ENCODE peak calls at places on chromosomes 6 and 20, in six cellular contexts. D is IMR-90, S is HepG2, Z is A549, Y is GM12878, T is K562. C is an unnamed sample.

GRCh38 chr20:45279992-45280391 is 25.6 kb upstream of the SLPI start:
- DNase-seq in S (no peak), T (no peak), Z (no peak), Y (no peak), D (no peak), C (no peak)

GRCh38 chr6:87807423-87807978 is 105.5 kb upstream of the AKIRIN2 start:
- DNase-seq in T (no peak), Y (no peak), D (no peak), Z (no peak), S (no peak), C (no peak)

GRCh38 chr20:1664911-1665310 is 7.3 kb upstream of the SIRPG start:
- DNase-seq in D (no peak), Z (no peak), Y (peak; percentile 19), T (no peak), S (no peak), C (no peak)

GRCh38 chr6:86856937-86857563 is 80.3 kb upstream of the HTR1E start:
- DNase-seq in S (peak; percentile 33), Y (no peak), D (peak; percentile 28), T (peak; percentile 39), Z (peak; percentile 25), C (peak; percentile 7)

GRCh38 chr6:27238010-27238983 is 9.2 kb upstream of the PRSS16 start:
- DNase-seq in S (no peak), Y (no peak), T (no peak), Z (peak; percentile 50), D (no peak), C (no peak)

GRCh38 chr20:58237318-58238182 is 9.1 kb upstream of the ANKRD60 start:
- DNase-seq in D (peak; percentile 82), S (no peak), Y (no peak), Z (no peak), T (no peak), C (no peak)

GRCh38 chr20:1462001-1462400 is 4.6 kb downstream of the NSFL1C start:
- DNase-seq in Y (no peak), T (no peak), Z (no peak), S (no peak), D (no peak), C (no peak)

GRCh38 chr20:198225-198624 is 8.7 kb upstream of the DEFB128 start:
- DNase-seq in S (no peak), D (no peak), Y (no peak), Z (no peak), T (no peak), C (no peak)

GRCh38 chr20:37528442-37529213 is 952 bp upstream of the BLCAP start:
- DNase-seq in D (no peak), Z (no peak), Y (no peak), T (no peak), S (no peak), C (no peak)

GRCh38 chr6:143949535-143949934 is 58.5 kb downstream of the PLAGL1 start:
- DNase-seq in D (no peak), S (no peak), Z (no peak), Y (no peak), T (no peak), C (no peak)

GRCh38 chr6:119256978-119257462 is 92.5 kb downstream of the MAN1A1 start:
- DNase-seq in D (no peak), S (no peak), Z (no peak), T (peak; percentile 24), Y (no peak), C (no peak)

GRCh38 chr20:47126374-47126705 is 230.2 kb downstream of the ZMYND8 start:
- DNase-seq in D (no peak), Y (no peak), S (no peak), Z (no peak), T (no peak), C (no peak)

GRCh38 chr20:20665933-20666332 is 46.5 kb downstream of the RALGAPA2 start:
- DNase-seq in S (no peak), Z (no peak), T (no peak), D (no peak), Y (no peak), C (no peak)

GRCh38 chr20:21100590-21101452 is 5.3 kb downstream of the LINC00237 start:
- DNase-seq in S (no peak), T (no peak), D (peak; percentile 2), Z (no peak), Y (no peak), C (peak; percentile 25)

GRCh38 chr20:41276317-41276751 is 41.2 kb downstream of the ZHX3 start:
- DNase-seq in Z (no peak), Y (no peak), S (no peak), T (no peak), D (no peak), C (no peak)

GRCh38 chr6:78810146-78810545 is 57.2 kb upstream of the IRAK1BP1 start:
- DNase-seq in Z (peak; percentile 23), S (peak; percentile 21), Y (no peak), T (no peak), D (peak; percentile 50), C (peak; percentile 34)

GRCh38 chr6:17081860-17082508 is 19.9 kb upstream of the STMND1 start:
- DNase-seq in Y (no peak), D (no peak), S (no peak), Z (no peak), T (no peak), C (no peak)

GRCh38 chr6:155850408-155850841 is 394.8 kb upstream of the NOX3 start:
- DNase-seq in Y (no peak), D (peak; percentile 58), Z (no peak), T (no peak), S (no peak), C (no peak)

GRCh38 chr6:107618672-107619071 is 128.8 kb downstream of the SOBP start:
- DNase-seq in Y (peak; percentile 86), S (no peak), D (no peak), T (no peak), Z (no peak), C (no peak)

GRCh38 chr6:170250981-170251775 is 39.7 kb downstream of the DLL1 start:
- DNase-seq in Z (no peak), Y (no peak), D (no peak), T (no peak), S (no peak), C (no peak)

GRCh38 chr6:138540468-138540867 is 41.2 kb upstream of the NHSL1 start:
- DNase-seq in Y (no peak), S (no peak), T (no peak), D (peak; percentile 97), Z (no peak), C (no peak)

GRCh38 chr20:23530937-23531567 is 37.2 kb downstream of the CST9L start:
- DNase-seq in T (no peak), D (no peak), Z (no peak), S (no peak), Y (no peak), C (no peak)

GRCh38 chr20:47489448-47489872 is 12.2 kb upstream of the NCOA3 start:
- DNase-seq in Z (no peak), D (no peak), T (no peak), S (no peak), Y (no peak), C (no peak)

GRCh38 chr6:136594671-136595070 is 44.4 kb upstream of the MAP7 start:
- DNase-seq in D (no peak), Z (no peak), Y (no peak), S (no peak), T (no peak), C (no peak)

GRCh38 chr6:136598048-136598447 is 47.8 kb upstream of the MAP7 start:
- DNase-seq in T (no peak), Y (no peak), S (no peak), Z (no peak), D (no peak), C (no peak)

GRCh38 chr6:136592930-136593673 is 42.9 kb upstream of the MAP7 start:
- DNase-seq in Y (no peak), S (no peak), Z (no peak), D (peak; percentile 86), T (no peak), C (no peak)

GRCh38 chr6:136591617-136592016 is 41.4 kb upstream of the MAP7 start:
- DNase-seq in Z (no peak), D (no peak), S (no peak), T (no peak), Y (no peak), C (no peak)

GRCh38 chr6:136593748-136594490 is 43.7 kb upstream of the MAP7 start:
- DNase-seq in S (peak; percentile 19), Y (peak; percentile 94), D (peak; percentile 100), Z (peak; percentile 52), T (no peak), C (no peak)
- TF ChIP-seq BHLHE40 in S (no peak), Y (peak; percentile 7), D (peak; percentile 12), Z (no peak), T (no peak), C (no peak)

DNA sequence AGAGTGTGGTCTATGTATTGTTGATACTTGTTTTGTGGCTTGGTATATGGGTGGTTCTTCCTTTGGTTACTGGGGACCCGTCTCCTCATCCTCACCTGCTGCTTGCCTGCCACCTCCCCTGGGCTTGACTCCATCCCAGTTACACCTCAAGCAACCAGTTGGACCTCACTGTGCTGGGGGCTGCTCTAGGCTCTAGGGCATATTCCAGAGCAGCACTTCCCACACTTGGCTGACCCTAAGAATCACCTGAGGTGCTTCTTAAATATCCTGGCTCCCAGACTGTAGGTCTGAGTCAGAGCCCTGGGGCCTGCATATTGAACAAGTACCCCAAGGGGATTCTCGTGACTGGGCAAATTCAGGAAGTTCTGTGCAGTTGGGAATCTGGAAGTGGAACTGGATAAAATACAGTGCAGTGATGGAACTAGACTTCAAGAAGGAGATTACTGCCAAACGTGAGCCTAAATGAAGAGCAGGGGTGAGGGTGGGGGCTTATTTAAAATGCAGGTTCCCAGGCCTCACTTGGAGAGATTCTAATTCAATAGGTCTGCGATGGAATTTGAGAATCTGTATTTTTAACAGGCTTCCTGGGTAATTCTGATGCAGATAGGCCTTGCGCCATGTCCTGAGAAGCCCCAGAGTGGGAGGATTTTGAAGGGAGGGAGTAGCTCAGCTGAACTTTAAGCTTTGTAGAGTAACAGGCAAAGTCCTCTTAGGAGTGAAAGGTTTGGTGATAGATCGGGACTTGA is 7.6 kb downstream of the SPATS1 start:
- DNase-seq in T (no peak), Z (no peak), Y (no peak), D (no peak), S (peak; percentile 17), C (no peak)
- TF ChIP-seq BHLHE40 in T (no peak), Z (no peak), Y (no peak), D (no peak), S (no peak), C (no peak)

GRCh38 chr6:2718334-2719052 is 32.2 kb downstream of the MYLK4 start:
- DNase-seq in S (no peak), Y (no peak), D (peak; percentile 43), T (no peak), Z (no peak), C (no peak)
- TF ChIP-seq BHLHE40 in S (no peak), Y (no peak), D (no peak), T (peak; percentile 51), Z (no peak), C (no peak)

GRCh38 chr20:50453533-50453932 is 56.6 kb upstream of the PTPN1 start:
- DNase-seq in Z (no peak), T (no peak), S (no peak), D (no peak), Y (no peak), C (no peak)

GRCh38 chr20:50460115-50460607 is 50.0 kb upstream of the PTPN1 start:
- DNase-seq in Z (no peak), S (no peak), T (no peak), Y (no peak), D (no peak), C (no peak)

GRCh38 chr20:50459124-50459918 is 50.9 kb upstream of the PTPN1 start:
- DNase-seq in T (no peak), Y (no peak), Z (no peak), D (no peak), S (no peak), C (no peak)

GRCh38 chr20:50455656-50456451 is 54.3 kb upstream of the PTPN1 start:
- DNase-seq in S (peak; percentile 75), Z (no peak), Y (no peak), D (no peak), T (peak; percentile 43), C (no peak)

GRCh38 chr20:50456452-50457324 is 53.5 kb upstream of the PTPN1 start:
- DNase-seq in S (no peak), D (no peak), Z (no peak), Y (no peak), T (no peak), C (no peak)
- TF ChIP-seq BHLHE40 in S (no peak), D (no peak), Z (no peak), Y (no peak), T (no peak), C (no peak)

C was measured in HEK293T.